ENCODE peak calls at places on chromosomes 7 and 10, in nine cellular contexts. D is Calu3; T is substantia nigra; N is HT1080; A is AG09309; Y is RCC 7860; M is astrocyte of the spinal cord; Q is central memory CD4-positive, alpha-beta T cell; K is left colon. J is an unnamed sample.

GRCh38 chr10:23459323-23459939 is 20.6 kb downstream of the OTUD1 start:
- DNase-seq in D (no peak), T (no peak), N (no peak), A (no peak), Y (no peak), M (no peak), Q (no peak), K (no peak), J (no peak)

GRCh38 chr7:111980721-111981120 is 225.5 kb downstream of the DOCK4 start:
- DNase-seq in D (no peak), T (no peak), N (no peak), A (no peak), Y (no peak), M (no peak), Q (no peak), K (no peak), J (no peak)

GRCh38 chr7:8261711-8262695 is at the start of gene ICA1:
- DNase-seq in D (peak), T (peak), N (peak), A (no peak), Y (no peak), M (peak), Q (no peak), K (peak), J (no peak)

GRCh38 chr10:86678999-86679792 is 10.9 kb downstream of the LDB3 start:
- DNase-seq in D (no peak), T (no peak), N (no peak), A (no peak), Y (no peak), M (no peak), Q (no peak), K (no peak), J (no peak)

GRCh38 chr7:105778956-105779355 is 97.4 kb downstream of the ATXN7L1 start:
- DNase-seq in D (no peak), T (no peak), N (no peak), A (no peak), Y (no peak), M (no peak), Q (no peak), K (no peak), J (no peak)

GRCh38 chr7:95527033-95527775 is 41.5 kb downstream of the ASB4 start:
- DNase-seq in D (peak), T (no peak), N (peak), A (peak), Y (peak), M (peak), Q (no peak), K (peak), J (peak)

GRCh38 chr10:113987805-113988204 is 55.9 kb upstream of the ADRB1 start:
- DNase-seq in D (peak), T (no peak), N (no peak), A (no peak), Y (no peak), M (no peak), Q (no peak), K (no peak), J (no peak)

GRCh38 chr10:120806081-120806480 is 45.1 kb upstream of the WDR11 start:
- DNase-seq in D (no peak), T (no peak), N (no peak), A (no peak), Y (no peak), M (no peak), Q (no peak), K (no peak), J (no peak)

GRCh38 chr7:25427721-25428120 is 199.4 kb upstream of the NPVF start:
- DNase-seq in D (no peak), T (no peak), N (no peak), A (no peak), Y (no peak), M (no peak), Q (no peak), K (no peak), J (no peak)